ENCODE peak calls at places on chromosomes 3 and 15, in seven cellular contexts. One of them, this sample, is unnamed.

GRCh38 chr3:184299488-184300376 is 691 bp downstream of the PSMD2 start:
- DNase-seq in Panc1: no peak
- DNase-seq in cardiac muscle cell: peak
- DNase-seq in AG10803: peak
- DNase-seq in mucosa of descending colon: no peak
- DNase-seq in progenitor cell of endocrine pancreas: no peak
- DNase-seq in CD4-positive, alpha-beta T cell: no peak
- DNase-seq in this sample: no peak

GRCh38 chr3:67605377-67605776 is 49.0 kb downstream of the SUCLG2 start:
- DNase-seq in AG10803: peak
- DNase-seq in CD4-positive, alpha-beta T cell: no peak
- DNase-seq in progenitor cell of endocrine pancreas: no peak
- DNase-seq in Panc1: no peak
- DNase-seq in cardiac muscle cell: peak
- DNase-seq in mucosa of descending colon: no peak
- DNase-seq in this sample: no peak

GRCh38 chr3:39104961-39105686 is 2.3 kb downstream of the GORASP1 start:
- DNase-seq in cardiac muscle cell: no peak
- DNase-seq in AG10803: no peak
- DNase-seq in CD4-positive, alpha-beta T cell: no peak
- DNase-seq in Panc1: no peak
- DNase-seq in progenitor cell of endocrine pancreas: no peak
- DNase-seq in mucosa of descending colon: no peak
- DNase-seq in this sample: peak

GRCh38 chr3:51982352-51982837 is 940 bp upstream of the ACY1 start:
- DNase-seq in CD4-positive, alpha-beta T cell: no peak
- DNase-seq in Panc1: no peak
- DNase-seq in AG10803: no peak
- DNase-seq in progenitor cell of endocrine pancreas: no peak
- DNase-seq in mucosa of descending colon: peak
- DNase-seq in cardiac muscle cell: no peak
- DNase-seq in this sample: no peak

GRCh38 chr3:193828477-193828876 is 235.5 kb downstream of the OPA1 start:
- DNase-seq in cardiac muscle cell: no peak
- DNase-seq in progenitor cell of endocrine pancreas: no peak
- DNase-seq in mucosa of descending colon: no peak
- DNase-seq in Panc1: no peak
- DNase-seq in CD4-positive, alpha-beta T cell: no peak
- DNase-seq in AG10803: no peak
- DNase-seq in this sample: no peak

GRCh38 chr3:127735767-127736693 is 63.3 kb downstream of the ABTB1 start:
- DNase-seq in AG10803: peak
- DNase-seq in progenitor cell of endocrine pancreas: no peak
- DNase-seq in CD4-positive, alpha-beta T cell: no peak
- DNase-seq in cardiac muscle cell: peak
- DNase-seq in mucosa of descending colon: peak
- DNase-seq in Panc1: no peak
- DNase-seq in this sample: no peak

GRCh38 chr15:85048430-85048829 is 66.8 kb downstream of the PDE8A start:
- DNase-seq in mucosa of descending colon: no peak
- DNase-seq in cardiac muscle cell: peak
- DNase-seq in Panc1: no peak
- DNase-seq in AG10803: peak
- DNase-seq in progenitor cell of endocrine pancreas: no peak
- DNase-seq in CD4-positive, alpha-beta T cell: no peak
- DNase-seq in this sample: no peak

GRCh38 chr3:86988235-86988634 is 2.7 kb downstream of the VGLL3 start:
- DNase-seq in AG10803: peak
- DNase-seq in CD4-positive, alpha-beta T cell: no peak
- DNase-seq in cardiac muscle cell: peak
- DNase-seq in Panc1: no peak
- DNase-seq in progenitor cell of endocrine pancreas: no peak
- DNase-seq in mucosa of descending colon: no peak
- DNase-seq in this sample: no peak

GRCh38 chr3:123809597-123809996 is 74.5 kb downstream of the MYLK start:
- DNase-seq in mucosa of descending colon: no peak
- DNase-seq in CD4-positive, alpha-beta T cell: no peak
- DNase-seq in cardiac muscle cell: peak
- DNase-seq in Panc1: no peak
- DNase-seq in AG10803: peak
- DNase-seq in progenitor cell of endocrine pancreas: no peak
- DNase-seq in this sample: no peak

GRCh38 chr3:146454796-146455195 is 14.6 kb downstream of the PLSCR2 start:
- DNase-seq in AG10803: no peak
- DNase-seq in CD4-positive, alpha-beta T cell: no peak
- DNase-seq in mucosa of descending colon: no peak
- DNase-seq in Panc1: no peak
- DNase-seq in cardiac muscle cell: no peak
- DNase-seq in progenitor cell of endocrine pancreas: no peak
- DNase-seq in this sample: no peak

GRCh38 chr3:129651316-129652202 is 45.1 kb upstream of the PLXND1 start:
- DNase-seq in progenitor cell of endocrine pancreas: no peak
- DNase-seq in AG10803: peak
- DNase-seq in Panc1: no peak
- DNase-seq in CD4-positive, alpha-beta T cell: no peak
- DNase-seq in mucosa of descending colon: no peak
- DNase-seq in cardiac muscle cell: peak
- DNase-seq in this sample: no peak

GRCh38 chr3:4688411-4688810 is 195.3 kb downstream of the ITPR1 start:
- DNase-seq in progenitor cell of endocrine pancreas: no peak
- DNase-seq in Panc1: no peak
- DNase-seq in CD4-positive, alpha-beta T cell: no peak
- DNase-seq in AG10803: no peak
- DNase-seq in mucosa of descending colon: no peak
- DNase-seq in cardiac muscle cell: peak
- DNase-seq in this sample: no peak

GRCh38 chr3:32422943-32423342 is 31.3 kb downstream of the CMTM7 start:
- DNase-seq in AG10803: no peak
- DNase-seq in Panc1: no peak
- DNase-seq in CD4-positive, alpha-beta T cell: no peak
- DNase-seq in mucosa of descending colon: no peak
- DNase-seq in cardiac muscle cell: no peak
- DNase-seq in progenitor cell of endocrine pancreas: no peak
- DNase-seq in this sample: no peak

GRCh38 chr3:130905551-130905950 is 11.7 kb downstream of the ATP2C1 start:
- DNase-seq in Panc1: no peak
- DNase-seq in progenitor cell of endocrine pancreas: no peak
- DNase-seq in AG10803: peak
- DNase-seq in CD4-positive, alpha-beta T cell: no peak
- DNase-seq in mucosa of descending colon: peak
- DNase-seq in cardiac muscle cell: peak
- DNase-seq in this sample: no peak

GRCh38 chr3:52820741-52821140 is 9.7 kb downstream of the ITIH4 start:
- DNase-seq in Panc1: no peak
- DNase-seq in progenitor cell of endocrine pancreas: no peak
- DNase-seq in mucosa of descending colon: peak
- DNase-seq in CD4-positive, alpha-beta T cell: peak
- DNase-seq in AG10803: no peak
- DNase-seq in cardiac muscle cell: peak
- DNase-seq in this sample: no peak

GRCh38 chr15:88897456-88898194 is 2.3 kb upstream of the HAPLN3 start:
- DNase-seq in mucosa of descending colon: peak
- DNase-seq in Panc1: no peak
- DNase-seq in AG10803: peak
- DNase-seq in progenitor cell of endocrine pancreas: peak
- DNase-seq in CD4-positive, alpha-beta T cell: peak
- DNase-seq in cardiac muscle cell: peak
- DNase-seq in this sample: peak

GRCh38 chr3:34001022-34001421 is 202.6 kb downstream of the PDCD6IP start:
- DNase-seq in progenitor cell of endocrine pancreas: no peak
- DNase-seq in AG10803: no peak
- DNase-seq in CD4-positive, alpha-beta T cell: no peak
- DNase-seq in mucosa of descending colon: no peak
- DNase-seq in cardiac muscle cell: no peak
- DNase-seq in Panc1: no peak
- DNase-seq in this sample: no peak

GRCh38 chr3:853489-853888 is 239.3 kb upstream of the CNTN6 start:
- DNase-seq in cardiac muscle cell: no peak
- DNase-seq in Panc1: no peak
- DNase-seq in progenitor cell of endocrine pancreas: no peak
- DNase-seq in CD4-positive, alpha-beta T cell: no peak
- DNase-seq in mucosa of descending colon: no peak
- DNase-seq in AG10803: no peak
- DNase-seq in this sample: no peak

GRCh38 chr3:65871305-65872141 is 167.2 kb downstream of the MAGI1 start:
- DNase-seq in mucosa of descending colon: peak
- DNase-seq in cardiac muscle cell: no peak
- DNase-seq in Panc1: no peak
- DNase-seq in AG10803: no peak
- DNase-seq in progenitor cell of endocrine pancreas: no peak
- DNase-seq in CD4-positive, alpha-beta T cell: no peak
- DNase-seq in this sample: no peak

GRCh38 chr3:49133226-49133951 is 539 bp upstream of the LAMB2 start:
- DNase-seq in progenitor cell of endocrine pancreas: peak
- DNase-seq in mucosa of descending colon: peak
- DNase-seq in cardiac muscle cell: peak
- DNase-seq in AG10803: peak
- DNase-seq in CD4-positive, alpha-beta T cell: no peak
- DNase-seq in Panc1: no peak
- DNase-seq in this sample: peak

GRCh38 chr3:26281284-26281977 is 341.1 kb upstream of the LRRC3B start:
- DNase-seq in mucosa of descending colon: no peak
- DNase-seq in Panc1: no peak
- DNase-seq in AG10803: no peak
- DNase-seq in CD4-positive, alpha-beta T cell: no peak
- DNase-seq in progenitor cell of endocrine pancreas: no peak
- DNase-seq in cardiac muscle cell: no peak
- DNase-seq in this sample: no peak

GRCh38 chr3:186784820-186785516 is 1.6 kb downstream of the EIF4A2 start:
- DNase-seq in CD4-positive, alpha-beta T cell: no peak
- DNase-seq in cardiac muscle cell: no peak
- DNase-seq in AG10803: no peak
- DNase-seq in mucosa of descending colon: no peak
- DNase-seq in progenitor cell of endocrine pancreas: no peak
- DNase-seq in Panc1: no peak
- DNase-seq in this sample: no peak

GRCh38 chr3:111215481-111215880 is 143.9 kb downstream of the NECTIN3 start:
- DNase-seq in progenitor cell of endocrine pancreas: no peak
- DNase-seq in AG10803: peak
- DNase-seq in mucosa of descending colon: no peak
- DNase-seq in cardiac muscle cell: no peak
- DNase-seq in CD4-positive, alpha-beta T cell: no peak
- DNase-seq in Panc1: no peak
- DNase-seq in this sample: no peak
- TF ChIP-seq CTCF in progenitor cell of endocrine pancreas: no peak
- TF ChIP-seq CTCF in AG10803: no peak
- TF ChIP-seq CTCF in mucosa of descending colon: no peak
- TF ChIP-seq CTCF in cardiac muscle cell: no peak
- TF ChIP-seq CTCF in CD4-positive, alpha-beta T cell: no peak
- TF ChIP-seq CTCF in Panc1: no peak
- TF ChIP-seq CTCF in this sample: no peak

DNA sequence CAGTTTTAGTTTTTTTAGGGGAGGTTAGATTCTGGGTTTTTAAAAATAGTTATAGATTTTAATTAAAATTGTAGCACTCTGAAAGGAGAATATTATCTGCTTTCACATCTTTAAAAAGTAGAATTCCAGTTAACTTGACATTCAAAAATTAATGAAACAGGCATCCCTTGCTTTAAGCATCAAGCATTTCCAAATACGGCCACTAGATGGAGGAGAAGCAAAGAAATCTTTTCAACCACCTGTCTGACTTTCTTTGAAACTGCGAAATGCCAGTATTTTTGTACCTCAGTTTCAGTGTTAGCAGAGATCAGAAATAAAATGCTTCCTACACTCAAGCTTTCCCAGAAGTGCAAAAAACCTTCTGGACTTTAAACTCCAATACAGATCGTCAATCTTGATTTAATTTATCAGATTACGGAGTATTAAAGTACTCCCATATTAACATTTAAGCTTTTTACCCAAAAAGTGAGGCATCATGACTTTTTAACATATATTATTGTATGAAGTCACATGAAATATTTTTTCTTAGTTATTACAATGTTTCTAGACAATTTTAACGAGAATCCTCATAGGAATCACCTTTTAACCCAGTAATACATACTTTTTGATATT is 153.3 kb downstream of the P3H2 start:
- DNase-seq in AG10803: peak
- DNase-seq in progenitor cell of endocrine pancreas: peak
- DNase-seq in Panc1: peak
- DNase-seq in mucosa of descending colon: peak
- DNase-seq in CD4-positive, alpha-beta T cell: no peak
- DNase-seq in cardiac muscle cell: peak
- DNase-seq in this sample: no peak
- TF ChIP-seq CTCF in AG10803: peak
- TF ChIP-seq CTCF in progenitor cell of endocrine pancreas: peak
- TF ChIP-seq CTCF in Panc1: peak
- TF ChIP-seq CTCF in mucosa of descending colon: peak
- TF ChIP-seq CTCF in CD4-positive, alpha-beta T cell: peak
- TF ChIP-seq CTCF in cardiac muscle cell: peak
- TF ChIP-seq CTCF in this sample: peak

GRCh38 chr3:15894382-15894781 is 96.6 kb upstream of the ANKRD28 start:
- DNase-seq in cardiac muscle cell: no peak
- DNase-seq in AG10803: no peak
- DNase-seq in progenitor cell of endocrine pancreas: no peak
- DNase-seq in mucosa of descending colon: no peak
- DNase-seq in Panc1: no peak
- DNase-seq in CD4-positive, alpha-beta T cell: no peak
- DNase-seq in this sample: no peak
- TF ChIP-seq CTCF in cardiac muscle cell: no peak
- TF ChIP-seq CTCF in AG10803: no peak
- TF ChIP-seq CTCF in progenitor cell of endocrine pancreas: no peak
- TF ChIP-seq CTCF in mucosa of descending colon: no peak
- TF ChIP-seq CTCF in Panc1: no peak
- TF ChIP-seq CTCF in CD4-positive, alpha-beta T cell: no peak
- TF ChIP-seq CTCF in this sample: no peak

GRCh38 chr15:73994419-73994883 is at the start of gene PML:
- DNase-seq in progenitor cell of endocrine pancreas: peak
- DNase-seq in AG10803: peak
- DNase-seq in mucosa of descending colon: peak
- DNase-seq in Panc1: peak
- DNase-seq in CD4-positive, alpha-beta T cell: peak
- DNase-seq in cardiac muscle cell: peak
- DNase-seq in this sample: peak

GRCh38 chr15:73991726-73992593 is at the start of gene STOML1:
- DNase-seq in progenitor cell of endocrine pancreas: peak
- DNase-seq in Panc1: no peak
- DNase-seq in cardiac muscle cell: peak
- DNase-seq in AG10803: peak
- DNase-seq in CD4-positive, alpha-beta T cell: peak
- DNase-seq in mucosa of descending colon: peak
- DNase-seq in this sample: peak

GRCh38 chr15:73993211-73993994 is 1.1 kb upstream of the PML start:
- DNase-seq in cardiac muscle cell: no peak
- DNase-seq in mucosa of descending colon: no peak
- DNase-seq in progenitor cell of endocrine pancreas: no peak
- DNase-seq in Panc1: no peak
- DNase-seq in CD4-positive, alpha-beta T cell: no peak
- DNase-seq in AG10803: no peak
- DNase-seq in this sample: no peak

GRCh38 chr15:73991260-73991659 is 835 bp downstream of the STOML1 start:
- DNase-seq in Panc1: no peak
- DNase-seq in progenitor cell of endocrine pancreas: no peak
- DNase-seq in AG10803: peak
- DNase-seq in CD4-positive, alpha-beta T cell: no peak
- DNase-seq in mucosa of descending colon: peak
- DNase-seq in cardiac muscle cell: peak
- DNase-seq in this sample: no peak

DNA sequence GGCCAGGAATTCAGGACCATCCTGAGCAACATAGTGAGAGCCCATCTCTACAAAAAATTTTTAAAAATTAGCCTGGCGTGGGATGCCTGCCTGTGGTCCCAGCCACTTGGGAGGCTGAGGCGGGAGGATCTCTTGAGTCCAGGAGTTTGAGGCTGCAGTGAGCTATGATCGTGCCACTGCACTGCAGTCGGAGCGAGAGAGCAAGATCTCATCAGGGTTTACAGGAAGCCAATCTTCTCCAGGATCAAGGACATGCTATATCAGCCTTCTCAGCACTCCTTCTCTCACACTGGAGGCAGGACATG is 451 bp upstream of the STOML1 start:
- DNase-seq in AG10803: no peak
- DNase-seq in mucosa of descending colon: no peak
- DNase-seq in Panc1: no peak
- DNase-seq in CD4-positive, alpha-beta T cell: no peak
- DNase-seq in progenitor cell of endocrine pancreas: no peak
- DNase-seq in cardiac muscle cell: no peak
- DNase-seq in this sample: no peak
- TF ChIP-seq CTCF in AG10803: no peak
- TF ChIP-seq CTCF in mucosa of descending colon: no peak
- TF ChIP-seq CTCF in Panc1: no peak
- TF ChIP-seq CTCF in CD4-positive, alpha-beta T cell: peak
- TF ChIP-seq CTCF in progenitor cell of endocrine pancreas: no peak
- TF ChIP-seq CTCF in cardiac muscle cell: no peak
- TF ChIP-seq CTCF in this sample: no peak